ENCODE peak calls at places on chromosomes 2 and 18, in nine cellular contexts. One of them, this sample, is unnamed.

GRCh38 chr2:64692401-64692800 is 38.7 kb upstream of the SERTAD2 start:
- DNase-seq in Peyer's patch: no peak
- DNase-seq in fibroblast of the aortic adventitia: peak
- DNase-seq in BE2C: no peak
- DNase-seq in astrocyte: peak
- DNase-seq in vagina: no peak
- DNase-seq in lower lobe of right lung: no peak
- DNase-seq in CD8-positive, alpha-beta T cell: no peak
- DNase-seq in esophagus squamous epithelium: no peak
- DNase-seq in this sample: no peak

GRCh38 chr2:234495801-234496441 is 960 bp downstream of the ARL4C start:
- DNase-seq in BE2C: peak
- DNase-seq in astrocyte: peak
- DNase-seq in lower lobe of right lung: peak
- DNase-seq in vagina: no peak
- DNase-seq in CD8-positive, alpha-beta T cell: no peak
- DNase-seq in fibroblast of the aortic adventitia: peak
- DNase-seq in Peyer's patch: no peak
- DNase-seq in esophagus squamous epithelium: no peak
- DNase-seq in this sample: no peak

GRCh38 chr2:107576991-107577390 is 249.7 kb upstream of the RGPD4 start:
- DNase-seq in fibroblast of the aortic adventitia: no peak
- DNase-seq in CD8-positive, alpha-beta T cell: no peak
- DNase-seq in esophagus squamous epithelium: no peak
- DNase-seq in vagina: no peak
- DNase-seq in astrocyte: no peak
- DNase-seq in Peyer's patch: no peak
- DNase-seq in BE2C: no peak
- DNase-seq in lower lobe of right lung: no peak
- DNase-seq in this sample: no peak

GRCh38 chr2:173990970-173991819 is 26.0 kb upstream of the SP3 start:
- DNase-seq in CD8-positive, alpha-beta T cell: no peak
- DNase-seq in Peyer's patch: no peak
- DNase-seq in lower lobe of right lung: no peak
- DNase-seq in esophagus squamous epithelium: no peak
- DNase-seq in astrocyte: no peak
- DNase-seq in vagina: no peak
- DNase-seq in fibroblast of the aortic adventitia: peak
- DNase-seq in BE2C: peak
- DNase-seq in this sample: no peak

GRCh38 chr2:42424033-42424432 is 63.0 kb upstream of the COX7A2L start:
- DNase-seq in lower lobe of right lung: no peak
- DNase-seq in CD8-positive, alpha-beta T cell: no peak
- DNase-seq in esophagus squamous epithelium: no peak
- DNase-seq in Peyer's patch: no peak
- DNase-seq in BE2C: no peak
- DNase-seq in vagina: no peak
- DNase-seq in fibroblast of the aortic adventitia: peak
- DNase-seq in astrocyte: peak
- DNase-seq in this sample: no peak

GRCh38 chr2:79191816-79192215 is 32.3 kb upstream of the REG3A start:
- DNase-seq in lower lobe of right lung: no peak
- DNase-seq in esophagus squamous epithelium: no peak
- DNase-seq in fibroblast of the aortic adventitia: no peak
- DNase-seq in Peyer's patch: no peak
- DNase-seq in vagina: no peak
- DNase-seq in CD8-positive, alpha-beta T cell: no peak
- DNase-seq in astrocyte: no peak
- DNase-seq in BE2C: no peak
- DNase-seq in this sample: no peak

GRCh38 chr2:127058246-127058580 is 48.7 kb downstream of the BIN1 start:
- DNase-seq in CD8-positive, alpha-beta T cell: no peak
- DNase-seq in BE2C: no peak
- DNase-seq in Peyer's patch: no peak
- DNase-seq in esophagus squamous epithelium: no peak
- DNase-seq in fibroblast of the aortic adventitia: no peak
- DNase-seq in vagina: no peak
- DNase-seq in astrocyte: no peak
- DNase-seq in lower lobe of right lung: no peak
- DNase-seq in this sample: no peak

GRCh38 chr18:40687401-40687800 is 1267.6 kb upstream of the PIK3C3 start:
- DNase-seq in CD8-positive, alpha-beta T cell: no peak
- DNase-seq in astrocyte: peak
- DNase-seq in Peyer's patch: no peak
- DNase-seq in lower lobe of right lung: no peak
- DNase-seq in fibroblast of the aortic adventitia: no peak
- DNase-seq in vagina: no peak
- DNase-seq in esophagus squamous epithelium: no peak
- DNase-seq in BE2C: no peak
- DNase-seq in this sample: no peak

GRCh38 chr2:96940026-96940601 is 46.3 kb downstream of the FAM178B start:
- DNase-seq in CD8-positive, alpha-beta T cell: no peak
- DNase-seq in BE2C: no peak
- DNase-seq in Peyer's patch: peak
- DNase-seq in astrocyte: no peak
- DNase-seq in fibroblast of the aortic adventitia: no peak
- DNase-seq in lower lobe of right lung: no peak
- DNase-seq in vagina: no peak
- DNase-seq in esophagus squamous epithelium: no peak
- DNase-seq in this sample: no peak

GRCh38 chr2:43407826-43408783 is 181.7 kb upstream of the ZFP36L2 start:
- DNase-seq in CD8-positive, alpha-beta T cell: no peak
- DNase-seq in astrocyte: no peak
- DNase-seq in vagina: no peak
- DNase-seq in lower lobe of right lung: no peak
- DNase-seq in esophagus squamous epithelium: no peak
- DNase-seq in BE2C: no peak
- DNase-seq in fibroblast of the aortic adventitia: no peak
- DNase-seq in Peyer's patch: no peak
- DNase-seq in this sample: no peak

GRCh38 chr2:162221064-162221463 is 22.2 kb downstream of the FAP start:
- DNase-seq in lower lobe of right lung: peak
- DNase-seq in CD8-positive, alpha-beta T cell: no peak
- DNase-seq in vagina: no peak
- DNase-seq in Peyer's patch: peak
- DNase-seq in fibroblast of the aortic adventitia: peak
- DNase-seq in astrocyte: no peak
- DNase-seq in esophagus squamous epithelium: no peak
- DNase-seq in BE2C: peak
- DNase-seq in this sample: peak

GRCh38 chr2:172735646-172736418 is at the start of gene RAPGEF4:
- DNase-seq in astrocyte: no peak
- DNase-seq in BE2C: peak
- DNase-seq in Peyer's patch: no peak
- DNase-seq in CD8-positive, alpha-beta T cell: no peak
- DNase-seq in lower lobe of right lung: no peak
- DNase-seq in fibroblast of the aortic adventitia: no peak
- DNase-seq in vagina: no peak
- DNase-seq in esophagus squamous epithelium: no peak
- DNase-seq in this sample: no peak

GRCh38 chr2:168583064-168583709 is 127.1 kb downstream of the CERS6 start:
- DNase-seq in astrocyte: peak
- DNase-seq in Peyer's patch: no peak
- DNase-seq in CD8-positive, alpha-beta T cell: no peak
- DNase-seq in BE2C: no peak
- DNase-seq in esophagus squamous epithelium: no peak
- DNase-seq in vagina: no peak
- DNase-seq in lower lobe of right lung: no peak
- DNase-seq in fibroblast of the aortic adventitia: peak
- DNase-seq in this sample: no peak

GRCh38 chr2:237983922-237984321 is 17.1 kb downstream of the UBE2F start:
- DNase-seq in vagina: no peak
- DNase-seq in esophagus squamous epithelium: no peak
- DNase-seq in astrocyte: no peak
- DNase-seq in CD8-positive, alpha-beta T cell: no peak
- DNase-seq in Peyer's patch: no peak
- DNase-seq in fibroblast of the aortic adventitia: no peak
- DNase-seq in BE2C: no peak
- DNase-seq in lower lobe of right lung: no peak
- DNase-seq in this sample: no peak

GRCh38 chr2:158729873-158730620 is 65.1 kb upstream of the DAPL1 start:
- DNase-seq in fibroblast of the aortic adventitia: no peak
- DNase-seq in CD8-positive, alpha-beta T cell: no peak
- DNase-seq in lower lobe of right lung: no peak
- DNase-seq in astrocyte: no peak
- DNase-seq in Peyer's patch: no peak
- DNase-seq in esophagus squamous epithelium: no peak
- DNase-seq in vagina: peak
- DNase-seq in BE2C: no peak
- DNase-seq in this sample: no peak

GRCh38 chr2:120343433-120344105 is 2.4 kb upstream of the INHBB start:
- DNase-seq in astrocyte: peak
- DNase-seq in fibroblast of the aortic adventitia: peak
- DNase-seq in CD8-positive, alpha-beta T cell: peak
- DNase-seq in vagina: no peak
- DNase-seq in esophagus squamous epithelium: no peak
- DNase-seq in BE2C: peak
- DNase-seq in lower lobe of right lung: peak
- DNase-seq in Peyer's patch: peak
- DNase-seq in this sample: peak
- H3K4me3 ChIP-seq in astrocyte: no peak
- H3K4me3 ChIP-seq in fibroblast of the aortic adventitia: no peak
- H3K4me3 ChIP-seq in CD8-positive, alpha-beta T cell: no peak
- H3K4me3 ChIP-seq in vagina: peak
- H3K4me3 ChIP-seq in esophagus squamous epithelium: peak
- H3K4me3 ChIP-seq in BE2C: no peak
- H3K4me3 ChIP-seq in lower lobe of right lung: peak
- H3K4me3 ChIP-seq in Peyer's patch: peak
- H3K4me3 ChIP-seq in this sample: no peak

DNA sequence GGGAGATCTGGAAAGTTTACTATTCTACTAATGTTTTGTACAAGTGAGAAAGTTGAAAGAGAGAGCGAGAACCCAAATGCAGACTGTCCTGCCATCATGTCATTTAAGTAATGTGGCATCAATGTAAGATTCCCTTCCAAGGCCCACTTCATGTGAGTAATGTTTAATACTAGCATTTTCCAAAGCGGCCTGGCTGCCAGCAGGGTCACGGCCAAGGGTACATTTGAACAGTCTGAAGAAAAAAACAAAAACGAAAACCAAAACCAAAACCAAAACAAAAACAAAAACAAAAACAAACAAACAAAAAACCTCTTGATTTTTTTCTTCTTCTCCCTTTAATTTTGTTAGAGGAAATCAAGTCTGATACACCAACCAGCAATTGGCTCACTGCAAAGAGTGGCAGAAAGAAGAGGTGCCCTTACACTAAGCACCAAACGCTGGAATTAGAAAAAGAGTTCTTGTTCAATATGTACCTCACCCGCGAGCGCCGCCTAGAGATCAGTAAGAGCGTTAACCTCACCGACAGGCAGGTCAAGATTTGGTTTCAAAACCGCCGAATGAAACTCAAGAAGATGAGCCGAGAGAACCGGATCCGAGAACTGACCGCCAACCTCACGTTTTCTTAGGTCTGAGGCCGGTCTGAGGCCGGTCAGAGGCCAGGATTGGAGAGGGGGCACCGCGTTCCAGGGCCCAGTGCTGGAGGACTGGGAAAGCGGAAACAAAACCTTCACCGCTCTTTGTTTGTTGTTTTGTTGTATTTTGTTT is 2.2 kb downstream of the HOXD10 start:
- DNase-seq in Peyer's patch: no peak
- DNase-seq in astrocyte: no peak
- DNase-seq in CD8-positive, alpha-beta T cell: no peak
- DNase-seq in lower lobe of right lung: no peak
- DNase-seq in esophagus squamous epithelium: no peak
- DNase-seq in fibroblast of the aortic adventitia: no peak
- DNase-seq in vagina: no peak
- DNase-seq in BE2C: peak
- DNase-seq in this sample: peak
- H3K4me3 ChIP-seq in Peyer's patch: no peak
- H3K4me3 ChIP-seq in astrocyte: no peak
- H3K4me3 ChIP-seq in CD8-positive, alpha-beta T cell: no peak
- H3K4me3 ChIP-seq in lower lobe of right lung: no peak
- H3K4me3 ChIP-seq in esophagus squamous epithelium: peak
- H3K4me3 ChIP-seq in fibroblast of the aortic adventitia: no peak
- H3K4me3 ChIP-seq in vagina: peak
- H3K4me3 ChIP-seq in BE2C: peak
- H3K4me3 ChIP-seq in this sample: no peak

GRCh38 chr18:76453057-76453561 is 41.9 kb downstream of the ZNF516 start:
- DNase-seq in astrocyte: no peak
- DNase-seq in fibroblast of the aortic adventitia: no peak
- DNase-seq in vagina: peak
- DNase-seq in Peyer's patch: no peak
- DNase-seq in CD8-positive, alpha-beta T cell: no peak
- DNase-seq in esophagus squamous epithelium: no peak
- DNase-seq in BE2C: no peak
- DNase-seq in lower lobe of right lung: no peak
- DNase-seq in this sample: no peak

GRCh38 chr18:76450452-76450851 is 44.6 kb downstream of the ZNF516 start:
- DNase-seq in lower lobe of right lung: no peak
- DNase-seq in BE2C: no peak
- DNase-seq in CD8-positive, alpha-beta T cell: no peak
- DNase-seq in vagina: peak
- DNase-seq in fibroblast of the aortic adventitia: peak
- DNase-seq in astrocyte: peak
- DNase-seq in Peyer's patch: no peak
- DNase-seq in esophagus squamous epithelium: no peak
- DNase-seq in this sample: no peak

GRCh38 chr18:76450912-76451421 is 44.1 kb downstream of the ZNF516 start:
- DNase-seq in BE2C: peak
- DNase-seq in astrocyte: peak
- DNase-seq in CD8-positive, alpha-beta T cell: no peak
- DNase-seq in esophagus squamous epithelium: no peak
- DNase-seq in vagina: peak
- DNase-seq in lower lobe of right lung: peak
- DNase-seq in fibroblast of the aortic adventitia: peak
- DNase-seq in Peyer's patch: peak
- DNase-seq in this sample: no peak

GRCh38 chr18:76451475-76452331 is 43.3 kb downstream of the ZNF516 start:
- DNase-seq in esophagus squamous epithelium: no peak
- DNase-seq in lower lobe of right lung: peak
- DNase-seq in fibroblast of the aortic adventitia: no peak
- DNase-seq in BE2C: peak
- DNase-seq in CD8-positive, alpha-beta T cell: no peak
- DNase-seq in Peyer's patch: peak
- DNase-seq in vagina: peak
- DNase-seq in astrocyte: no peak
- DNase-seq in this sample: no peak

GRCh38 chr18:76452357-76452756 is 42.7 kb downstream of the ZNF516 start:
- DNase-seq in Peyer's patch: no peak
- DNase-seq in BE2C: no peak
- DNase-seq in fibroblast of the aortic adventitia: no peak
- DNase-seq in lower lobe of right lung: peak
- DNase-seq in CD8-positive, alpha-beta T cell: no peak
- DNase-seq in esophagus squamous epithelium: no peak
- DNase-seq in vagina: peak
- DNase-seq in astrocyte: peak
- DNase-seq in this sample: no peak
- H3K4me3 ChIP-seq in Peyer's patch: no peak
- H3K4me3 ChIP-seq in BE2C: peak
- H3K4me3 ChIP-seq in fibroblast of the aortic adventitia: no peak
- H3K4me3 ChIP-seq in lower lobe of right lung: no peak
- H3K4me3 ChIP-seq in CD8-positive, alpha-beta T cell: no peak
- H3K4me3 ChIP-seq in esophagus squamous epithelium: peak
- H3K4me3 ChIP-seq in vagina: peak
- H3K4me3 ChIP-seq in astrocyte: peak
- H3K4me3 ChIP-seq in this sample: no peak

DNA sequence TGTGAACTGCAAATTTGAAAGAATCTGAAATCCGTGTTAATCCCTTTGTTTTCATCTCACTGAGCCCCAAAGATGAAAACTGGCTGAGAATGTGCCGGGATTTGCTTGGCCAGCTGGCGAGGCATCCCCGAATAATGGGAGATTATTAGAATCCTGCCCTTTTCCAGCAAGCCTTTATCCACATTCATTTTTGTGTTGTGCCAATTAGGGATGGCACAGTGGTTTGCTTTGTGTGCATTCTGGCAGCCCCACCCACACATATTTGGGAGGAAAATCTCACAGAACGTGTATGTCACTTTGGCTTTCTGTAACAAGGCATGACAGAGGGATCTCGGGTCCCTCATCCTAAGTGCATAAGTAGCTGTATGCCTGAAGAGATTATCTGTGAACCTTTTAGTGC is 405.8 kb upstream of the FAM98A start:
- DNase-seq in CD8-positive, alpha-beta T cell: no peak
- DNase-seq in esophagus squamous epithelium: no peak
- DNase-seq in BE2C: no peak
- DNase-seq in astrocyte: no peak
- DNase-seq in Peyer's patch: no peak
- DNase-seq in lower lobe of right lung: no peak
- DNase-seq in fibroblast of the aortic adventitia: no peak
- DNase-seq in vagina: no peak
- DNase-seq in this sample: no peak
- H3K4me3 ChIP-seq in CD8-positive, alpha-beta T cell: no peak
- H3K4me3 ChIP-seq in esophagus squamous epithelium: no peak
- H3K4me3 ChIP-seq in BE2C: no peak
- H3K4me3 ChIP-seq in astrocyte: no peak
- H3K4me3 ChIP-seq in Peyer's patch: no peak
- H3K4me3 ChIP-seq in lower lobe of right lung: no peak
- H3K4me3 ChIP-seq in fibroblast of the aortic adventitia: no peak
- H3K4me3 ChIP-seq in vagina: no peak
- H3K4me3 ChIP-seq in this sample: no peak

This sample was measured in Jurkat, Clone E6-1.